ENCODE peak calls at places on chromosomes 12 and 14, in seven cellular contexts. One of them, this sample, is unnamed. For H3K27me3 and H3K9me2, the result is how much of the 10 kb centered on the place peaks cover.

GRCh38 chr12:68565391-68565903 is 45.3 kb upstream of the RAP1B start:
- DNase-seq in PC-3: peak
- DNase-seq in GM23248: peak
- DNase-seq in SK-N-SH: no peak
- DNase-seq in PC-9: peak
- DNase-seq in hepatocyte: peak
- DNase-seq in HCT116: no peak
- DNase-seq in this sample: no peak

GRCh38 chr12:13405961-13406703 is 209.6 kb downstream of the EMP1 start:
- DNase-seq in PC-3: no peak
- DNase-seq in GM23248: no peak
- DNase-seq in SK-N-SH: no peak
- DNase-seq in PC-9: no peak
- DNase-seq in hepatocyte: no peak
- DNase-seq in HCT116: no peak
- DNase-seq in this sample: no peak

GRCh38 chr12:108860443-108860842 is 3.1 kb upstream of the SSH1 start:
- DNase-seq in PC-3: no peak
- DNase-seq in GM23248: no peak
- DNase-seq in SK-N-SH: no peak
- DNase-seq in PC-9: no peak
- DNase-seq in hepatocyte: no peak
- DNase-seq in HCT116: no peak
- DNase-seq in this sample: no peak

GRCh38 chr12:104975621-104976343 is 10.3 kb upstream of the NOPCHAP1 start:
- DNase-seq in PC-3: peak
- DNase-seq in GM23248: peak
- DNase-seq in SK-N-SH: no peak
- DNase-seq in PC-9: peak
- DNase-seq in hepatocyte: no peak
- DNase-seq in HCT116: no peak
- DNase-seq in this sample: no peak

GRCh38 chr14:41549282-41549681 is 57.4 kb upstream of the LRFN5 start:
- DNase-seq in PC-3: no peak
- DNase-seq in GM23248: no peak
- DNase-seq in SK-N-SH: no peak
- DNase-seq in PC-9: no peak
- DNase-seq in hepatocyte: no peak
- DNase-seq in HCT116: no peak
- DNase-seq in this sample: no peak

GRCh38 chr14:72060460-72060859 is 128.2 kb downstream of the RGS6 start:
- DNase-seq in PC-3: no peak
- DNase-seq in GM23248: no peak
- DNase-seq in SK-N-SH: no peak
- DNase-seq in PC-9: no peak
- DNase-seq in hepatocyte: no peak
- DNase-seq in HCT116: no peak
- DNase-seq in this sample: no peak

GRCh38 chr12:24759155-24759554 is 189.7 kb downstream of the BCAT1 start:
- DNase-seq in PC-3: no peak
- DNase-seq in GM23248: peak
- DNase-seq in SK-N-SH: no peak
- DNase-seq in PC-9: no peak
- DNase-seq in hepatocyte: peak
- DNase-seq in HCT116: no peak
- DNase-seq in this sample: no peak

GRCh38 chr14:43795600-43796228 is 711.4 kb downstream of the FSCB start:
- DNase-seq in PC-3: peak
- DNase-seq in GM23248: peak
- DNase-seq in SK-N-SH: no peak
- DNase-seq in PC-9: no peak
- DNase-seq in hepatocyte: peak
- DNase-seq in HCT116: no peak
- DNase-seq in this sample: peak

GRCh38 chr14:79629891-79630560 is 581.3 kb downstream of the DIO2 start:
- DNase-seq in PC-3: no peak
- DNase-seq in GM23248: no peak
- DNase-seq in SK-N-SH: no peak
- DNase-seq in PC-9: no peak
- DNase-seq in hepatocyte: peak
- DNase-seq in HCT116: no peak
- DNase-seq in this sample: no peak

GRCh38 chr14:64880382-64881121 is 845 bp upstream of the SPTB start:
- DNase-seq in PC-3: peak
- DNase-seq in GM23248: peak
- DNase-seq in SK-N-SH: peak
- DNase-seq in PC-9: no peak
- DNase-seq in hepatocyte: peak
- DNase-seq in HCT116: peak
- DNase-seq in this sample: peak

GRCh38 chr12:63940295-63940997 is 95.9 kb downstream of the SRGAP1 start:
- DNase-seq in PC-3: no peak
- DNase-seq in GM23248: no peak
- DNase-seq in SK-N-SH: peak
- DNase-seq in PC-9: no peak
- DNase-seq in hepatocyte: no peak
- DNase-seq in HCT116: no peak
- DNase-seq in this sample: no peak

GRCh38 chr14:61528591-61529021 is 166.7 kb upstream of the HIF1A start:
- DNase-seq in PC-3: peak
- DNase-seq in GM23248: peak
- DNase-seq in SK-N-SH: no peak
- DNase-seq in PC-9: peak
- DNase-seq in hepatocyte: no peak
- DNase-seq in HCT116: no peak
- DNase-seq in this sample: no peak

GRCh38 chr14:102693006-102693755 is 84.1 kb upstream of the TRAF3 start:
- DNase-seq in PC-3: no peak
- DNase-seq in GM23248: no peak
- DNase-seq in SK-N-SH: no peak
- DNase-seq in PC-9: no peak
- DNase-seq in hepatocyte: peak
- DNase-seq in HCT116: no peak
- DNase-seq in this sample: peak

GRCh38 chr14:74834682-74835392 is 41.1 kb downstream of the PROX2 start:
- DNase-seq in PC-3: no peak
- DNase-seq in GM23248: peak
- DNase-seq in SK-N-SH: no peak
- DNase-seq in PC-9: no peak
- DNase-seq in hepatocyte: peak
- DNase-seq in HCT116: no peak
- DNase-seq in this sample: no peak

GRCh38 chr12:102740157-102741032 is 176.6 kb downstream of the PAH start:
- DNase-seq in PC-3: peak
- DNase-seq in GM23248: peak
- DNase-seq in SK-N-SH: no peak
- DNase-seq in PC-9: no peak
- DNase-seq in hepatocyte: peak
- DNase-seq in HCT116: peak
- DNase-seq in this sample: peak

GRCh38 chr14:21098134-21098891 is at the start of gene ZNF219:
- DNase-seq in PC-3: peak
- DNase-seq in GM23248: peak
- DNase-seq in SK-N-SH: peak
- DNase-seq in PC-9: no peak
- DNase-seq in hepatocyte: peak
- DNase-seq in HCT116: no peak
- DNase-seq in this sample: peak

GRCh38 chr14:67557118-67557517 is 24.0 kb downstream of the PLEKHH1 start:
- DNase-seq in PC-3: no peak
- DNase-seq in GM23248: no peak
- DNase-seq in SK-N-SH: no peak
- DNase-seq in PC-9: no peak
- DNase-seq in hepatocyte: peak
- DNase-seq in HCT116: no peak
- DNase-seq in this sample: peak

GRCh38 chr14:23153891-23154796 is 29.3 kb downstream of the SLC7A8 start:
- DNase-seq in PC-3: no peak
- DNase-seq in GM23248: peak
- DNase-seq in SK-N-SH: peak
- DNase-seq in PC-9: no peak
- DNase-seq in hepatocyte: peak
- DNase-seq in HCT116: peak
- DNase-seq in this sample: peak

GRCh38 chr12:28611115-28611435 is 420.8 kb downstream of the CCDC91 start:
- DNase-seq in PC-3: peak
- DNase-seq in GM23248: peak
- DNase-seq in SK-N-SH: no peak
- DNase-seq in PC-9: peak
- DNase-seq in hepatocyte: peak
- DNase-seq in HCT116: peak
- DNase-seq in this sample: no peak

GRCh38 chr12:114416028-114416427 is 10.1 kb upstream of the TBX5 start:
- DNase-seq in PC-3: no peak
- DNase-seq in GM23248: no peak
- DNase-seq in SK-N-SH: no peak
- DNase-seq in PC-9: no peak
- DNase-seq in hepatocyte: no peak
- DNase-seq in HCT116: no peak
- DNase-seq in this sample: no peak
- H3K27me3 ChIP-seq in PC-3: half or more
- H3K27me3 ChIP-seq in GM23248: under half
- H3K27me3 ChIP-seq in SK-N-SH: half or more
- H3K27me3 ChIP-seq in PC-9: half or more
- H3K27me3 ChIP-seq in hepatocyte: half or more
- H3K27me3 ChIP-seq in HCT116: under half
- H3K27me3 ChIP-seq in this sample: half or more

DNA sequence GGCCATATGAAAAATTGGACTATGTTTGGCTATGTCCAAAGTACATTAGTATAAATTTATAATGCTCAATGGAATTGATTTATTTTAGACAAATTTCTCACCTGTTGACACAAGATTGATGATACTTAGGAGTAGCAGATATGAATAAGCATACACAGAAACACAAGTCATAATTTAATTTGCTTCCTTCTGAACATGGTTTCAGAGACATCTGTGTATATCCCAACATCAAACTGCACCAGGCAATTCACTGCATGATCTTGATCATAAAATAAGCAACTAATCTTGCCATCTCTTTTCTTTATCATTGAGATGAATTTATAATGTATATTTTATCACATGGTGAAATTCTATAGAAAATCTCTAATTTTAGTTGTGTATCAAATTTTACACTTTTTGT is 3.8 kb downstream of the CLECL1 start:
- DNase-seq in PC-3: no peak
- DNase-seq in GM23248: no peak
- DNase-seq in SK-N-SH: no peak
- DNase-seq in PC-9: no peak
- DNase-seq in hepatocyte: no peak
- DNase-seq in HCT116: no peak
- DNase-seq in this sample: no peak
- H3K9me2 ChIP-seq in PC-3: under half
- H3K9me2 ChIP-seq in GM23248: under half
- H3K9me2 ChIP-seq in SK-N-SH: under half
- H3K9me2 ChIP-seq in PC-9: under half
- H3K9me2 ChIP-seq in hepatocyte: under half
- H3K9me2 ChIP-seq in HCT116: under half
- H3K9me2 ChIP-seq in this sample: under half

DNA sequence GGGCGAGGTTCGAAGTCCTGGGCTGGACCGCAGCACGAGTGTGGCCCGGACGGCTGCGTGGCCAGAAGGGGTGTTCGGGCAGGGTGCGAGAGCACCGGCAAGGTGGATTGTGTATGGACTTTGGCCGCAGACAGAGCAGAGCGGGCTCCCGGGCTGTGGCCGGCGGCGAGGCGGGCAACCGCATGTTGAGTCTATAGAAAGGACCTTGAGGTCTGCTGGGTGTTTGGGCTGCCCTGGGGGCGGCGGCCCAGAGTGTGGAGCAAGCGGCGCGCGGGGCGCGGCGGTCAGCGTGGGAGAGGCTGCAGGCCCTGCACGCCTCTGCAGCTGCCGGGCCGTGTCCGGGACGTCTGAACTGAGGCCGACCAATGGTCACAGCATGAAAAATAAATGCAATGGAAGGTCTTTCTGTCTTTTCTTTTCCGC is 5.7 kb upstream of the HOXC9 start:
- DNase-seq in PC-3: no peak
- DNase-seq in GM23248: no peak
- DNase-seq in SK-N-SH: peak
- DNase-seq in PC-9: no peak
- DNase-seq in hepatocyte: no peak
- DNase-seq in HCT116: no peak
- DNase-seq in this sample: no peak
- H3K27me3 ChIP-seq in PC-3: under half
- H3K27me3 ChIP-seq in GM23248: half or more
- H3K27me3 ChIP-seq in SK-N-SH: half or more
- H3K27me3 ChIP-seq in PC-9: under half
- H3K27me3 ChIP-seq in hepatocyte: half or more
- H3K27me3 ChIP-seq in HCT116: under half
- H3K27me3 ChIP-seq in this sample: half or more

GRCh38 chr12:47907851-47908454 is 3.2 kb upstream of the VDR start:
- DNase-seq in PC-3: no peak
- DNase-seq in GM23248: no peak
- DNase-seq in SK-N-SH: no peak
- DNase-seq in PC-9: no peak
- DNase-seq in hepatocyte: no peak
- DNase-seq in HCT116: no peak
- DNase-seq in this sample: no peak

GRCh38 chr12:47912575-47912974 is 7.8 kb upstream of the VDR start:
- DNase-seq in PC-3: no peak
- DNase-seq in GM23248: no peak
- DNase-seq in SK-N-SH: no peak
- DNase-seq in PC-9: no peak
- DNase-seq in hepatocyte: no peak
- DNase-seq in HCT116: no peak
- DNase-seq in this sample: no peak

GRCh38 chr12:47910486-47910885 is 5.7 kb upstream of the VDR start:
- DNase-seq in PC-3: no peak
- DNase-seq in GM23248: peak
- DNase-seq in SK-N-SH: no peak
- DNase-seq in PC-9: no peak
- DNase-seq in hepatocyte: no peak
- DNase-seq in HCT116: no peak
- DNase-seq in this sample: no peak

GRCh38 chr12:47908738-47909137 is 3.9 kb upstream of the VDR start:
- DNase-seq in PC-3: no peak
- DNase-seq in GM23248: no peak
- DNase-seq in SK-N-SH: no peak
- DNase-seq in PC-9: no peak
- DNase-seq in hepatocyte: no peak
- DNase-seq in HCT116: no peak
- DNase-seq in this sample: no peak

DNA sequence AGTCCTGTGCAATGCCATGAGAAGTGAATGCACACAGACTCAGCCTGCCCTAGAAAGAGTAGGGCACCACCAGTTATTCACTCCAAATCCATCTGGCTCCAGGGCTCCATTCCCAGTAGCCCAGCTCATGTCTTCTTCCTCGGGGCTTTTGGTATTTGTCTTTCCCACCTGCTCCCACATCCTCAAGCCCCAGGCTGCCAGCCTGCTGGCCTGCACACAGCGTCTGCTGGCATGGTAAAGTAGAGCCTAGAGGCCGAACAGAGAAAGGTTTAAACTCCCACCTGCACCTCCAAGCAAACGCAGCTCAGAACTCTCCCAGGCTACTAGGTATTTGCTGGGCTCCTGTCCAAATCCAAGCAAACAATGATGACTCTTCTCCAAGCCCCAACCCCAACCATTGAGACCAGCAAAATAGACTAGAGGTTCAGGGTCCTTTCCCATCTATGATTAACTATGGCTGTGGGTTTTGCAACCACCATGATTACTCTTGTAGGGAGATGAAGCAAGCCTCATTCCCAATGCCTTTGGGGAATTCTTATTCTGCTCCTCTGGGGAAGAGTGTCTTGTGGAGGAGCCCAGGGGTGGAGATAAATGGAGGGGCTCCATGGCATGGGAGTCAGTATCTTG is 5.2 kb upstream of the VDR start:
- DNase-seq in PC-3: no peak
- DNase-seq in GM23248: peak
- DNase-seq in SK-N-SH: no peak
- DNase-seq in PC-9: no peak
- DNase-seq in hepatocyte: no peak
- DNase-seq in HCT116: no peak
- DNase-seq in this sample: no peak
- H3K9me2 ChIP-seq in PC-3: under half
- H3K9me2 ChIP-seq in GM23248: under half
- H3K9me2 ChIP-seq in SK-N-SH: under half
- H3K9me2 ChIP-seq in PC-9: under half
- H3K9me2 ChIP-seq in hepatocyte: under half
- H3K9me2 ChIP-seq in HCT116: under half
- H3K9me2 ChIP-seq in this sample: under half

This sample was measured in GM23338.